ENCODE peak calls at places on chromosomes 3 and 15, in eight cellular contexts. D is A549, R is adrenal gland, O is mammary epithelial cell, A is endothelial cell of umbilical vein, E is epithelial cell of esophagus, X is psoas muscle, U is AG09309. F is an unnamed sample.

GRCh38 chr15:70582143-70582945 is 181.0 kb downstream of the UACA start:
- DNase-seq in E (no peak), U (no peak), R (no peak), O (no peak), A (no peak), X (no peak), D (no peak), F (no peak)

GRCh38 chr15:25900901-25901300 is 37.8 kb upstream of the ATP10A start:
- DNase-seq in R (peak), O (no peak), E (peak), A (no peak), X (peak), U (no peak), D (no peak), F (no peak)

GRCh38 chr3:46098319-46098761 is 71.1 kb upstream of the XCR1 start:
- DNase-seq in U (peak), R (peak), A (no peak), E (peak), D (no peak), X (peak), O (peak), F (no peak)

GRCh38 chr3:45921158-45922038 is 21.9 kb upstream of the CXCR6 start:
- DNase-seq in R (no peak), U (no peak), D (no peak), X (no peak), O (no peak), E (no peak), A (no peak), F (no peak)

GRCh38 chr3:119559441-119559963 is at the start of gene CD80:
- DNase-seq in R (peak), X (peak), A (peak), U (peak), O (peak), D (peak), E (peak), F (no peak)

GRCh38 chr3:99638244-99638948 is at the start of gene COL8A1:
- DNase-seq in O (peak), D (no peak), R (peak), E (peak), X (peak), U (peak), A (peak), F (no peak)

GRCh38 chr3:13655074-13655913 is 106.4 kb downstream of the FBLN2 start:
- DNase-seq in X (peak), A (peak), D (peak), O (no peak), R (no peak), U (no peak), E (peak), F (no peak)

GRCh38 chr3:99504258-99504657 is 134.1 kb upstream of the COL8A1 start:
- DNase-seq in R (no peak), E (no peak), A (no peak), U (no peak), O (no peak), X (no peak), D (no peak), F (no peak)

GRCh38 chr3:114953215-114953799 is 193.8 kb downstream of the ZBTB20 start:
- DNase-seq in O (no peak), A (no peak), U (no peak), X (no peak), D (no peak), E (no peak), R (no peak), F (no peak)

GRCh38 chr3:56366641-56366984 is 101.7 kb downstream of the ERC2 start:
- DNase-seq in X (no peak), D (no peak), A (no peak), U (no peak), O (no peak), E (no peak), R (no peak), F (no peak)

GRCh38 chr3:129282727-129283327 is 4.2 kb downstream of the HMCES start:
- DNase-seq in X (no peak), U (peak), O (peak), E (peak), A (no peak), D (no peak), R (peak), F (peak)

GRCh38 chr3:66618066-66618465 is 117.2 kb upstream of the LRIG1 start:
- DNase-seq in X (no peak), E (no peak), A (no peak), D (no peak), R (no peak), O (no peak), U (peak), F (no peak)

GRCh38 chr3:177830411-177830849 is 633.1 kb upstream of the TBL1XR1 start:
- DNase-seq in A (no peak), O (peak), U (peak), D (no peak), E (peak), R (peak), X (no peak), F (peak)

GRCh38 chr3:190435618-190436017 is 14.1 kb downstream of the TMEM207 start:
- DNase-seq in D (no peak), E (peak), R (no peak), O (peak), A (no peak), U (no peak), X (no peak), F (no peak)

GRCh38 chr15:77591960-77592613 is 40.6 kb downstream of the LINGO1 start:
- DNase-seq in O (no peak), D (no peak), A (no peak), E (no peak), R (no peak), U (no peak), X (no peak), F (no peak)

GRCh38 chr15:81160312-81161214 is 26.5 kb downstream of the CFAP161 start:
- DNase-seq in U (peak), R (peak), X (peak), O (peak), A (peak), E (peak), D (no peak), F (peak)

GRCh38 chr3:127012091-127012490 is 29.2 kb downstream of the PLXNA1 start:
- DNase-seq in D (no peak), X (no peak), A (no peak), R (no peak), O (no peak), E (peak), U (no peak), F (no peak)

GRCh38 chr15:40731034-40731433 is 24.0 kb downstream of the RMDN3 start:
- DNase-seq in O (no peak), X (no peak), A (peak), D (no peak), E (no peak), U (no peak), R (no peak), F (no peak)

GRCh38 chr3:52311567-52312119 is 4.5 kb upstream of the DNAH1 start:
- DNase-seq in D (no peak), A (no peak), R (no peak), U (no peak), X (no peak), O (no peak), E (no peak), F (no peak)

GRCh38 chr3:20145874-20146273 is 40.1 kb downstream of the SGO1 start:
- DNase-seq in U (no peak), D (no peak), A (no peak), O (no peak), R (no peak), E (no peak), X (no peak), F (no peak)

GRCh38 chr15:63344737-63345390 is 36.8 kb downstream of the CA12 start:
- DNase-seq in A (no peak), R (no peak), U (no peak), O (peak), D (no peak), E (no peak), X (no peak), F (no peak)

GRCh38 chr3:27357665-27358258 is 11.4 kb downstream of the NEK10 start:
- DNase-seq in O (peak), D (peak), A (peak), X (no peak), R (peak), E (peak), U (no peak), F (no peak)

GRCh38 chr15:92707880-92708551 is 52.4 kb upstream of the FAM174B start:
- DNase-seq in U (no peak), E (no peak), D (no peak), O (no peak), R (peak), A (peak), X (no peak), F (no peak)

GRCh38 chr3:81218023-81218422 is 543.4 kb downstream of the GBE1 start:
- DNase-seq in A (peak), R (no peak), D (no peak), O (no peak), U (no peak), X (no peak), E (peak), F (peak)

GRCh38 chr15:88021601-88022000 is 234.9 kb downstream of the NTRK3 start:
- DNase-seq in U (no peak), A (no peak), O (no peak), D (no peak), X (no peak), E (no peak), R (no peak), F (no peak)

GRCh38 chr15:64071931-64072765 is 21.5 kb downstream of the CIAO2A start:
- DNase-seq in X (no peak), A (no peak), U (no peak), R (no peak), E (no peak), O (no peak), D (no peak), F (no peak)

GRCh38 chr15:85164841-85165466 is 183.3 kb downstream of the PDE8A start:
- DNase-seq in D (no peak), E (peak), X (no peak), R (no peak), A (peak), U (no peak), O (peak), F (peak)

GRCh38 chr3:49611291-49611690 is 57.0 kb downstream of the BSN start:
- DNase-seq in U (no peak), X (no peak), E (no peak), O (no peak), A (no peak), R (no peak), D (no peak), F (no peak)

GRCh38 chr15:39247574-39247973 is 333.3 kb upstream of the THBS1 start:
- DNase-seq in U (peak), D (no peak), E (no peak), O (no peak), X (no peak), R (no peak), A (peak), F (no peak)

GRCh38 chr3:108420926-108421325 is 89.5 kb downstream of the MYH15 start:
- DNase-seq in A (no peak), R (no peak), D (no peak), X (no peak), O (peak), E (peak), U (peak), F (peak)

GRCh38 chr3:126620743-126621142 is 34.2 kb downstream of the TXNRD3 start:
- DNase-seq in E (no peak), O (no peak), U (no peak), X (no peak), R (no peak), D (no peak), A (no peak), F (no peak)

GRCh38 chr3:128415773-128416577 is 50.7 kb downstream of the DNAJB8 start:
- DNase-seq in X (no peak), U (no peak), D (no peak), E (no peak), R (no peak), O (no peak), A (no peak), F (no peak)

GRCh38 chr3:53813876-53814275 is 32.3 kb downstream of the CHDH start:
- DNase-seq in R (no peak), A (no peak), E (no peak), X (no peak), O (no peak), U (no peak), D (no peak), F (no peak)

GRCh38 chr15:23440596-23440995 is 6.4 kb downstream of the GOLGA6L2 start:
- DNase-seq in E (no peak), X (no peak), R (no peak), D (no peak), O (no peak), A (no peak), U (no peak), F (no peak)

GRCh38 chr15:31353931-31354330 is 27.3 kb downstream of the KLF13 start:
- DNase-seq in O (no peak), A (no peak), E (no peak), X (peak), R (no peak), D (no peak), U (no peak), F (no peak)

GRCh38 chr3:14922863-14923262 is 24.5 kb upstream of the NR2C2 start:
- DNase-seq in U (no peak), D (no peak), R (no peak), E (no peak), A (no peak), O (no peak), X (no peak), F (no peak)

GRCh38 chr15:51726302-51727073 is 11.0 kb downstream of the LYSMD2 start:
- DNase-seq in O (peak), D (peak), X (peak), R (peak), E (peak), A (no peak), U (peak), F (peak)

GRCh38 chr3:106457278-106458210 is 588.7 kb upstream of the CBLB start:
- DNase-seq in O (peak), U (peak), E (peak), D (peak), X (peak), A (peak), R (no peak), F (peak)

GRCh38 chr3:143266936-143267335 is 147.4 kb downstream of the CHST2 start:
- DNase-seq in X (no peak), A (peak), D (no peak), R (no peak), O (no peak), E (no peak), U (no peak), F (no peak)
- TF ChIP-seq CTCF in X (no peak), A (no peak), D (no peak), R (no peak), O (no peak), E (no peak), U (no peak), F (no peak)

GRCh38 chr3:195034541-195034940 is 236.4 kb downstream of the XXYLT1 start:
- DNase-seq in R (no peak), A (no peak), E (no peak), X (no peak), O (no peak), U (no peak), D (no peak), F (no peak)

GRCh38 chr3:195034101-195034500 is 236.9 kb downstream of the XXYLT1 start:
- DNase-seq in R (no peak), D (no peak), X (no peak), U (no peak), A (no peak), O (no peak), E (no peak), F (no peak)

GRCh38 chr3:195036203-195037016 is 234.5 kb downstream of the XXYLT1 start:
- DNase-seq in U (no peak), O (no peak), D (no peak), A (no peak), E (no peak), R (no peak), X (no peak), F (no peak)

GRCh38 chr3:195037017-195037373 is 234.0 kb downstream of the XXYLT1 start:
- DNase-seq in E (no peak), O (no peak), D (no peak), X (no peak), U (no peak), R (no peak), A (no peak), F (no peak)

DNA sequence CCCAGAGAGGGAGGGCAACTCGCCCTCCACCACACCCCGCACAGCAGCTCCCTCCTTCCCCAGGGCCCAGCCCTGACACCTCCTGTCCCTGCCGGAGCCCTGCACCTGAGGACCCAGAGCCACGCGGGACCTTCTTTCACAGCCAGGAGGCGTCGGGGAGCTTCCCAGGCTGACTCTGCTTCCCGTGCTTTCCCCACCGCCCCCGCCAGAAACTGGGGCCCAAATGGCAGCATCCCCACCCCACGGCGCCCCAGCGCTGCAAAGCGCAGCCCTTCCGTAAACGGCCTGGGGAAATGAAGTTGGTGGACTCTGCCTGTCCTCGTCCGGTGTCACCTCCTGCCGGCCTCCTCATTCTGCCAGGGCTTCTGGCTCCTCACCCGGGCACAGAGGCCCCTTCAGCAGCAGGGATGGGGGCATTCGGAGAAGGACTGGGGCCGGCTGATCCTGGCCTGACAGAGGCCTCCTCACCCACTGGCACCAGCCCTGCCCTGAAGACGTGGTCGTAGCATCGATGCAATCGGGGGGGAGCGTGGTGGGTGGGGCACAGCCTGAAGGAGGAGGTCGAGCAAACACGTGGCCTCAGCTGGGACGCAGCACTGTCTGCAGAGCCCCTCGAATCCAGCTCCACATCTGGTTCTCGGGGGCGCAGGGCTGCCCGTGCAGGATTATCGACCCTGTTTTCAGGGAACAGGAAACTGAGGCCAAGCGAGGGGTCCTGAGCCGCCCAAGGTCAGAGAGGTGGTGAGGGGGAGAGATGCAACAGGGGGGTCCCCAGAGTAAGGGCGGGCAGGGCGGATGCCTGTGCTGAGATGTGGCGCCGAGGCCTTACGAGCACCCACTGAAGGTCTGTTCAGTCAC is 235.4 kb downstream of the XXYLT1 start:
- DNase-seq in E (no peak), R (no peak), A (no peak), X (no peak), U (no peak), D (peak), O (no peak), F (no peak)
- TF ChIP-seq CTCF in E (no peak), R (no peak), A (peak), X (no peak), U (peak), D (peak), O (no peak), F (peak)

GRCh38 chr3:31692714-31693113 is 160.0 kb downstream of the STT3B start:
- DNase-seq in O (no peak), E (no peak), A (no peak), R (no peak), X (no peak), D (no peak), U (no peak), F (no peak)

GRCh38 chr3:31696815-31697548 is 164.3 kb downstream of the STT3B start:
- DNase-seq in U (no peak), O (peak), D (no peak), R (no peak), X (no peak), A (no peak), E (no peak), F (no peak)

GRCh38 chr3:31696009-31696297 is 163.2 kb downstream of the STT3B start:
- DNase-seq in O (no peak), R (no peak), U (no peak), D (no peak), A (no peak), X (no peak), E (no peak), F (no peak)

GRCh38 chr3:31693346-31693745 is 160.6 kb downstream of the STT3B start:
- DNase-seq in X (no peak), A (no peak), O (no peak), E (no peak), U (no peak), R (no peak), D (no peak), F (no peak)

GRCh38 chr3:31695280-31696008 is 162.7 kb downstream of the STT3B start:
- DNase-seq in U (no peak), X (no peak), O (no peak), E (peak), D (no peak), R (no peak), A (no peak), F (no peak)
- TF ChIP-seq CTCF in U (peak), X (no peak), O (peak), E (no peak), D (peak), R (no peak), A (no peak), F (peak)

DNA sequence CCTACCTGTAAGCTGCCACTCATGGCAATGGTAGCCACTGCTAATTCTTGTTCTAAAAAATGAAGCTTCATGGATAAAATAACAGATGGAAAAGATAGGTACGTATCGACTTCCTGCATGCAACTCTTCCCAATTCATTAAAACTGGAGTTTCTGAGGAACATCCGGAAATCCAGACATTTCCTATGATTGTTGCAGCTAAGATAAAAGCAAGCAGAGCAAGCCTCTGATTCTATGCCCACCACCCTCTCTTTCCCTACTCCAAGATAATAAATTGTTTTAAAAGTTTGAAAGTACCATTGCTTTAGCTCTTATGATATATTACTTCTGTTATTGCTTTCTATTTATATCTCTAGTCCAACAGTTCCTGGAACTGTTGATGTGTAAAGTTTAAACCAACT is 93.9 kb upstream of the THRB start:
- DNase-seq in D (no peak), X (no peak), U (no peak), E (no peak), A (peak), O (no peak), R (no peak), F (no peak)
- TF ChIP-seq CTCF in D (no peak), X (no peak), U (no peak), E (no peak), A (no peak), O (no peak), R (no peak), F (no peak)

DNA sequence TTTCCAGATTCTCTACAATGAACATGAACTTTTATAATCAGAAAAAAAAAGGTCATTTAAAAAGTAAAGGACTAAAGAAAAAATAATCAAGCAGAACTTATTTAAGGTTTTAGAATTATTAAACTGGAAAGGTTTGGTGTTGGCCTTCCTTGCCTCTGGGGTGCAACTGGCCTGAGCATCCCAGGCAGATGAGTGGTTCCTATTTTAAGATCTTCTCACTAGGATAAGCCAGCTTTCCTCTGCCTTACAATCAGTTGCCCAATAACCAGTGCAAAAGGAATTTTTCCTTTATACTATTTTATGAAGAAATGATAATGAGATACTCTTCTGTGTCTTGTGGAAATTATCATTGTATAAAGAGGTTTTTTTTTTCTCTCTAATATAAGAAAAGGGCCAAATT is 56.6 kb downstream of the SEC22A start:
- DNase-seq in E (no peak), R (no peak), D (no peak), U (no peak), X (no peak), O (no peak), A (no peak), F (no peak)
- TF ChIP-seq CTCF in E (no peak), R (no peak), D (no peak), U (no peak), X (no peak), O (no peak), A (no peak), F (no peak)

DNA sequence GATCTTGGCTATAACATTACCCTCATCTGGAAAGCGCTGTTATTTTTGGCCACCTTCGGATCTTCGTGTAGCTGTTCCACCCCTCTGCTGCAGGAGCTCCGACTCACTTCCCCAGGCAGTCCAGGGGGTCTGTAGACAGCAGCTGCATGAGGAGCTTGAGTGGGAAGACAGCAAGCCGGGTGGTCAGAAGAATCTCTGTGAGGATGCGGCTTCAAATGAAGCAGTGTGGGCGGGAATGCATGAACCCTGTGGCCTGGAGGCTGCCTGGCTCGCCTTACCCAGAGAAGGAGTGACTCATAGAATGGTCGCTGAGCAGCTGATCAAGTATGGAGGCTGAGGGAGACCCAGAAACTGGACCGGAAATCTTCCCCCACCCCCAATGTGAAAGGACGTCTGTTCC is 45.2 kb upstream of the NR2F2 start:
- DNase-seq in R (peak), A (no peak), U (peak), X (peak), E (no peak), O (no peak), D (no peak), F (no peak)
- TF ChIP-seq CTCF in R (no peak), A (no peak), U (no peak), X (no peak), E (no peak), O (no peak), D (no peak), F (no peak)